ENCODE peak calls at places on chromosomes 3 and 15, in nine cellular contexts. F, O, V, Q, J, D, A, P and B are unnamed samples.

GRCh38 chr3:173006006-173006405 is 135.0 kb downstream of the SPATA16 start:
- DNase-seq in F (no peak), O (no peak), V (no peak), Q (no peak), J (no peak), D (no peak), A (no peak), P (no peak), B (no peak)

GRCh38 chr3:158742861-158743260 is 10.6 kb upstream of the RARRES1 start:
- DNase-seq in F (no peak), O (no peak), V (no peak), Q (peak), J (no peak), D (no peak), A (no peak), P (no peak), B (no peak)

GRCh38 chr3:115287198-115287597 is 140.1 kb upstream of the ZBTB20 start:
- DNase-seq in F (no peak), O (no peak), V (no peak), Q (no peak), J (no peak), D (no peak), A (no peak), P (no peak), B (no peak)

GRCh38 chr3:10299175-10299574 is 6.4 kb upstream of the GHRL start:
- DNase-seq in F (no peak), O (no peak), V (no peak), Q (no peak), J (no peak), D (no peak), A (no peak), P (no peak), B (no peak)

GRCh38 chr3:141288331-141288990 is 56.8 kb downstream of the PXYLP1 start:
- DNase-seq in F (no peak), O (no peak), V (no peak), Q (no peak), J (no peak), D (no peak), A (no peak), P (no peak), B (no peak)

GRCh38 chr15:39298563-39298962 is 282.3 kb upstream of the THBS1 start:
- DNase-seq in F (no peak), O (no peak), V (no peak), Q (no peak), J (no peak), D (no peak), A (no peak), P (no peak), B (no peak)

GRCh38 chr3:44132061-44132460 is 109.6 kb upstream of the TOPAZ1 start:
- DNase-seq in F (no peak), O (no peak), V (no peak), Q (no peak), J (no peak), D (no peak), A (no peak), P (no peak), B (no peak)

GRCh38 chr3:82654708-82655107 is 893.3 kb upstream of the GBE1 start:
- DNase-seq in F (no peak), O (no peak), V (no peak), Q (no peak), J (no peak), D (no peak), A (no peak), P (no peak), B (no peak)

GRCh38 chr3:1439395-1439794 is 346.6 kb downstream of the CNTN6 start:
- DNase-seq in F (no peak), O (peak), V (peak), Q (no peak), J (peak), D (no peak), A (no peak), P (no peak), B (no peak)

GRCh38 chr15:43469867-43470266 is 23.1 kb downstream of the TP53BP1 start:
- DNase-seq in F (no peak), O (no peak), V (no peak), Q (peak), J (no peak), D (no peak), A (no peak), P (no peak), B (no peak)

GRCh38 chr3:100463002-100463401 is 29.4 kb upstream of the TMEM45A start:
- DNase-seq in F (peak), O (peak), V (peak), Q (peak), J (peak), D (peak), A (no peak), P (no peak), B (no peak)

GRCh38 chr3:176647988-176648387 is 549.3 kb downstream of the TBL1XR1 start:
- DNase-seq in F (no peak), O (no peak), V (no peak), Q (no peak), J (no peak), D (no peak), A (no peak), P (no peak), B (no peak)

GRCh38 chr15:35305906-35306305 is 220.8 kb upstream of the NANOGP8 start:
- DNase-seq in F (peak), O (no peak), V (no peak), Q (peak), J (no peak), D (no peak), A (no peak), P (no peak), B (no peak)

GRCh38 chr15:90322531-90322930 is 29.6 kb upstream of the ZNF774 start:
- DNase-seq in F (peak), O (no peak), V (no peak), Q (peak), J (no peak), D (no peak), A (no peak), P (no peak), B (no peak)

GRCh38 chr3:106299300-106300098 is 430.7 kb upstream of the CBLB start:
- DNase-seq in F (peak), O (peak), V (peak), Q (peak), J (no peak), D (no peak), A (no peak), P (no peak), B (no peak)

GRCh38 chr15:40534371-40534770 is 30.5 kb downstream of the CCDC32 start:
- DNase-seq in F (no peak), O (no peak), V (no peak), Q (no peak), J (peak), D (no peak), A (no peak), P (no peak), B (no peak)

GRCh38 chr3:139653582-139653981 is 24.2 kb downstream of the NMNAT3 start:
- DNase-seq in F (no peak), O (no peak), V (no peak), Q (no peak), J (no peak), D (no peak), A (no peak), P (no peak), B (no peak)

GRCh38 chr3:66748175-66748876 is 247.5 kb upstream of the LRIG1 start:
- DNase-seq in F (no peak), O (no peak), V (no peak), Q (no peak), J (no peak), D (no peak), A (no peak), P (no peak), B (no peak)

GRCh38 chr15:92811514-92811913 is 88.6 kb upstream of the CHD2 start:
- DNase-seq in F (no peak), O (no peak), V (no peak), Q (no peak), J (peak), D (peak), A (no peak), P (no peak), B (no peak)

GRCh38 chr15:61205427-61205826 is 23.7 kb downstream of the RORA start:
- DNase-seq in F (no peak), O (no peak), V (no peak), Q (peak), J (no peak), D (no peak), A (no peak), P (no peak), B (no peak)

GRCh38 chr3:15292765-15293522 is 39.4 kb downstream of the SH3BP5 start:
- DNase-seq in F (peak), O (no peak), V (no peak), Q (peak), J (no peak), D (no peak), A (peak), P (peak), B (no peak)

GRCh38 chr3:23324745-23325144 is 121.6 kb downstream of the UBE2E2 start:
- DNase-seq in F (peak), O (no peak), V (no peak), Q (peak), J (peak), D (no peak), A (no peak), P (no peak), B (no peak)

GRCh38 chr3:196111939-196112386 is 30.1 kb upstream of the TFRC start:
- DNase-seq in F (no peak), O (no peak), V (peak), Q (no peak), J (peak), D (no peak), A (peak), P (no peak), B (no peak)

GRCh38 chr3:57281710-57282109 is 10.8 kb downstream of the ASB14 start:
- DNase-seq in F (peak), O (peak), V (no peak), Q (peak), J (peak), D (no peak), A (no peak), P (no peak), B (no peak)

GRCh38 chr15:91302588-91303439 is 202.8 kb downstream of the SV2B start:
- DNase-seq in F (peak), O (peak), V (peak), Q (peak), J (peak), D (peak), A (no peak), P (peak), B (no peak)

GRCh38 chr3:56939759-56940323 is 120.6 kb upstream of the SPATA12 start:
- DNase-seq in F (no peak), O (no peak), V (no peak), Q (no peak), J (no peak), D (no peak), A (no peak), P (no peak), B (no peak)

GRCh38 chr15:76253851-76254440 is 57.3 kb downstream of the ETFA start:
- DNase-seq in F (no peak), O (no peak), V (no peak), Q (peak), J (no peak), D (no peak), A (no peak), P (no peak), B (no peak)

GRCh38 chr3:124811441-124811840 is 75.7 kb downstream of the ITGB5 start:
- DNase-seq in F (peak), O (no peak), V (no peak), Q (peak), J (no peak), D (no peak), A (no peak), P (no peak), B (no peak)

GRCh38 chr15:51144021-51144532 is 49.4 kb upstream of the TNFAIP8L3 start:
- DNase-seq in F (peak), O (peak), V (no peak), Q (peak), J (no peak), D (no peak), A (no peak), P (no peak), B (no peak)